ENCODE peak calls at places on chromosomes 4 and X, in five cellular contexts. One of them, this sample, is unnamed.

GRCh38 chr4:185004562-185005208 is 13.6 kb upstream of the HELT start:
- DNase-seq in HepG2: no peak
- DNase-seq in GM12878: no peak
- DNase-seq in WTC11: peak
- DNase-seq in K562: no peak
- DNase-seq in this sample: no peak

GRCh38 chr4:181213562-181213961 is 1029.6 kb upstream of the TENM3 start:
- DNase-seq in GM12878: no peak
- DNase-seq in HepG2: no peak
- DNase-seq in K562: no peak
- DNase-seq in WTC11: no peak
- DNase-seq in this sample: no peak

GRCh38 chr4:147110473-147110872 is 164.8 kb upstream of the TTC29 start:
- DNase-seq in HepG2: no peak
- DNase-seq in WTC11: no peak
- DNase-seq in K562: no peak
- DNase-seq in GM12878: no peak
- DNase-seq in this sample: no peak

GRCh38 chr4:22454216-22454838 is 61.5 kb downstream of the ADGRA3 start:
- DNase-seq in GM12878: no peak
- DNase-seq in WTC11: no peak
- DNase-seq in HepG2: peak
- DNase-seq in K562: no peak
- DNase-seq in this sample: no peak

GRCh38 chr4:172826866-172827265 is 341.7 kb upstream of the GALNT7 start:
- DNase-seq in K562: no peak
- DNase-seq in WTC11: no peak
- DNase-seq in GM12878: no peak
- DNase-seq in HepG2: no peak
- DNase-seq in this sample: no peak

GRCh38 chr4:24105183-24106039 is 215.6 kb upstream of the PPARGC1A start:
- DNase-seq in K562: no peak
- DNase-seq in WTC11: no peak
- DNase-seq in GM12878: no peak
- DNase-seq in HepG2: no peak
- DNase-seq in this sample: no peak

GRCh38 chr4:68145261-68145660 is 15.6 kb upstream of the TMPRSS11F start:
- DNase-seq in GM12878: no peak
- DNase-seq in K562: no peak
- DNase-seq in WTC11: no peak
- DNase-seq in HepG2: no peak
- DNase-seq in this sample: no peak

GRCh38 chr4:172573899-172574298 is 594.7 kb upstream of the GALNT7 start:
- DNase-seq in WTC11: no peak
- DNase-seq in HepG2: no peak
- DNase-seq in K562: no peak
- DNase-seq in GM12878: no peak
- DNase-seq in this sample: no peak

GRCh38 chr4:7194251-7195137 is 2.2 kb downstream of the SORCS2 start:
- DNase-seq in GM12878: no peak
- DNase-seq in WTC11: no peak
- DNase-seq in K562: no peak
- DNase-seq in HepG2: no peak
- DNase-seq in this sample: no peak

GRCh38 chr4:25030283-25031076 is at the start of gene LGI2:
- DNase-seq in GM12878: no peak
- DNase-seq in K562: peak
- DNase-seq in HepG2: no peak
- DNase-seq in WTC11: peak
- DNase-seq in this sample: no peak

GRCh38 chr4:17817027-17817426 is 6.2 kb downstream of the NCAPG start:
- DNase-seq in GM12878: peak
- DNase-seq in HepG2: peak
- DNase-seq in K562: no peak
- DNase-seq in WTC11: no peak
- DNase-seq in this sample: peak

GRCh38 chrX:101291204-101291603 is at the start of gene TAF7L:
- DNase-seq in HepG2: no peak
- DNase-seq in K562: no peak
- DNase-seq in WTC11: no peak
- DNase-seq in GM12878: no peak
- DNase-seq in this sample: no peak

GRCh38 chr4:105215609-105216313 is 69.1 kb downstream of the TET2 start:
- DNase-seq in GM12878: peak
- DNase-seq in HepG2: peak
- DNase-seq in WTC11: no peak
- DNase-seq in K562: no peak
- DNase-seq in this sample: no peak

GRCh38 chrX:144275403-144275802 is 391.5 kb downstream of the UBE2NL start:
- DNase-seq in K562: no peak
- DNase-seq in GM12878: no peak
- DNase-seq in WTC11: no peak
- DNase-seq in HepG2: no peak
- DNase-seq in this sample: no peak

GRCh38 chr4:87035881-87036509 is 101.2 kb downstream of the AFF1 start:
- DNase-seq in WTC11: no peak
- DNase-seq in HepG2: no peak
- DNase-seq in GM12878: no peak
- DNase-seq in K562: no peak
- DNase-seq in this sample: no peak

GRCh38 chr4:164203476-164203875 is 550.5 kb upstream of the SMIM31 start:
- DNase-seq in GM12878: no peak
- DNase-seq in WTC11: no peak
- DNase-seq in K562: no peak
- DNase-seq in HepG2: no peak
- DNase-seq in this sample: no peak

GRCh38 chr4:173121044-173121685 is 47.4 kb upstream of the GALNT7 start:
- DNase-seq in GM12878: peak
- DNase-seq in K562: no peak
- DNase-seq in WTC11: peak
- DNase-seq in HepG2: no peak
- DNase-seq in this sample: no peak

GRCh38 chrX:123731258-123731986 is 1.4 kb downstream of the THOC2 start:
- DNase-seq in HepG2: no peak
- DNase-seq in WTC11: no peak
- DNase-seq in GM12878: no peak
- DNase-seq in K562: peak
- DNase-seq in this sample: no peak

GRCh38 chr4:7459471-7459870 is 24.7 kb upstream of the PSAPL1 start:
- DNase-seq in K562: no peak
- DNase-seq in HepG2: no peak
- DNase-seq in WTC11: no peak
- DNase-seq in GM12878: no peak
- DNase-seq in this sample: no peak

GRCh38 chr4:13367691-13368090 is 116.4 kb downstream of the RAB28 start:
- DNase-seq in WTC11: no peak
- DNase-seq in HepG2: no peak
- DNase-seq in GM12878: no peak
- DNase-seq in K562: no peak
- DNase-seq in this sample: no peak

GRCh38 chrX:37302569-37302968 is 46.6 kb upstream of the PRRG1 start:
- DNase-seq in K562: no peak
- DNase-seq in WTC11: peak
- DNase-seq in GM12878: no peak
- DNase-seq in HepG2: peak
- DNase-seq in this sample: peak

GRCh38 chr4:83905952-83906351 is 370.0 kb downstream of the GPAT3 start:
- DNase-seq in K562: no peak
- DNase-seq in GM12878: no peak
- DNase-seq in HepG2: peak
- DNase-seq in WTC11: peak
- DNase-seq in this sample: no peak

GRCh38 chr4:38687571-38688011 is 23.6 kb downstream of the KLF3 start:
- DNase-seq in K562: no peak
- DNase-seq in WTC11: no peak
- DNase-seq in GM12878: no peak
- DNase-seq in HepG2: no peak
- DNase-seq in this sample: no peak

GRCh38 chr4:80471701-80472100 is 136.2 kb downstream of the CFAP299 start:
- DNase-seq in WTC11: peak
- DNase-seq in GM12878: no peak
- DNase-seq in HepG2: no peak
- DNase-seq in K562: no peak
- DNase-seq in this sample: no peak

GRCh38 chr4:36609631-36610030 is 328.2 kb downstream of the DTHD1 start:
- DNase-seq in K562: no peak
- DNase-seq in WTC11: no peak
- DNase-seq in HepG2: no peak
- DNase-seq in GM12878: no peak
- DNase-seq in this sample: no peak

GRCh38 chr4:159593651-159594050 is 490.8 kb downstream of the RAPGEF2 start:
- DNase-seq in GM12878: no peak
- DNase-seq in WTC11: no peak
- DNase-seq in K562: no peak
- DNase-seq in HepG2: no peak
- DNase-seq in this sample: no peak
- TF ChIP-seq ATF3 in GM12878: no peak
- TF ChIP-seq ATF3 in WTC11: no peak
- TF ChIP-seq ATF3 in K562: no peak
- TF ChIP-seq ATF3 in HepG2: no peak
- TF ChIP-seq ATF3 in this sample: no peak

GRCh38 chrX:13051167-13051528 is 6.7 kb upstream of the FAM9C start:
- DNase-seq in K562: no peak
- DNase-seq in WTC11: no peak
- DNase-seq in GM12878: no peak
- DNase-seq in HepG2: no peak
- DNase-seq in this sample: no peak

GRCh38 chrX:13048265-13048664 is 3.8 kb upstream of the FAM9C start:
- DNase-seq in GM12878: no peak
- DNase-seq in WTC11: no peak
- DNase-seq in K562: no peak
- DNase-seq in HepG2: no peak
- DNase-seq in this sample: no peak

GRCh38 chrX:13053171-13053570 is 8.8 kb upstream of the FAM9C start:
- DNase-seq in K562: no peak
- DNase-seq in GM12878: no peak
- DNase-seq in HepG2: no peak
- DNase-seq in WTC11: no peak
- DNase-seq in this sample: no peak

GRCh38 chrX:13050151-13050550 is 5.7 kb upstream of the FAM9C start:
- DNase-seq in HepG2: no peak
- DNase-seq in WTC11: no peak
- DNase-seq in GM12878: no peak
- DNase-seq in K562: no peak
- DNase-seq in this sample: no peak

DNA sequence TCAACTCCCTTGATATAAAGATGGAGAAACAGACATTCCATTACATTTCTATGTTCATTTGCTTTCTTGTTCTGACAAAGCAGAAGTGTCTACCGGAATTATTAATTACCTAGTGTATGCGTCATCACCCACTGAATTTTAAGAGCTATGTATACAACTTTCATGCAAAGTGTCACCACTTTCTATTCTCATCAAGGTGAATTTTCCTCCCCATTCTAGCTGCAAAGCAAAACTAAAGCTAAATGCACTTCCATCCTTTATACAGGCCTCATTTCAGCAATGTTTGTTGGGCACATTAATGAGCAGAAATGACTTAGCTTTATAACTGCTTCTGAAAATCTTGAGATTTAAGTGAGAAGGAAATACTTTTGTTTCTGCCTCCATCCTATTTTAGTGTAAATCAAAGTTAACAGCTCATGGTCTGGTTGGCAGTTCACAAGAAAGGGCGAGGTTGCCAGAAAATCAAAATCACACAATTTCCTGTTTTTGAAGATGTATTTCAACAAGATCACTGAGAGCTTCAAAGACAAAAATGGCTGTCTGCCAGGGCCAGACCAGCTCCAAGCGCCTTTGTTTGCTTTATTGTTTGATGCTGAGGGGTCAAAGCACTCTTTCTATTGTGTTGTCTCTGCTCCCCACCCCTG is 7.2 kb upstream of the FAM9C start:
- DNase-seq in K562: no peak
- DNase-seq in GM12878: peak
- DNase-seq in WTC11: no peak
- DNase-seq in HepG2: no peak
- DNase-seq in this sample: no peak
- TF ChIP-seq ATF3 in K562: no peak
- TF ChIP-seq ATF3 in GM12878: no peak
- TF ChIP-seq ATF3 in WTC11: no peak
- TF ChIP-seq ATF3 in HepG2: no peak
- TF ChIP-seq ATF3 in this sample: no peak

DNA sequence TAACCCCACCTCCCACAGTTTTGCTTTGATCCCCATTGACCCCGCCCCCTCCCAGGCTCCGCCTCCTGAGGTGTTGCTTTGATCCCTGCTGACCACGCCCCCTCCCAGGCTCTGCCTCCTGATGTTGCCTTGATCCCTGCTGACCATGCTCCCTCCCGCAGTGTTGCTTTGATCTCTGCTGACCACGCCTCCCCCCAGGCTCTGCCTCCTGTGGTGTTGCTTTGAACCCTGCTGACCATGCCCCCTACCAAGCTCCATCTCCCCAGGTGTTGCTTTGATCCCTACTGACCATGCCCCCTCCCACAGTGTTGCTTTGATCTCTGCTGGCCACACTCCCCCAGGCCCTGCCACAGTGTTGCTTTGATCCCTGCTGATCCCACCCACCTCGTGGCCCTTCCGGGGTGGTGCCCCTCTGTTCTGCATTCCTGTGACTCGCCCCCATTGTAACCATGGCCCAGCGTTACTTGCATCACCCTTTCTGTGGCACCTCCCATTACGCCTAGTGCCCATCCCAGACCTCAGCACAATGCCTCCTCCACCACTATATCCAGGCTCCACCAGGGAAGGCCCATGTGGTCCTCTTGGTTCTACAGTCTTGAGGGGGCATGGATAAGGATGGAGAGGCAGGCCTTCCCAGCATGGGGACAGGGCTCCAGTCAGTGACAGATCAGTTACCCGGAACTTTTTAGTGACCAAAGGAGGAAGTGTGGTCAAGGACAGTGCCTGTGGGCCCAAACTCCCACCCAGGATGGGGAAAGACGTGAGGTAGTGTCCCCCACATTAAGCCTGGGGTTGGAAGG is 70.8 kb downstream of the ADRA2C start:
- DNase-seq in GM12878: no peak
- DNase-seq in WTC11: peak
- DNase-seq in HepG2: peak
- DNase-seq in K562: peak
- DNase-seq in this sample: peak
- TF ChIP-seq ATF3 in GM12878: no peak
- TF ChIP-seq ATF3 in WTC11: no peak
- TF ChIP-seq ATF3 in HepG2: peak
- TF ChIP-seq ATF3 in K562: no peak
- TF ChIP-seq ATF3 in this sample: no peak

GRCh38 chr4:55951191-55951922 is 2.6 kb downstream of the CEP135 start:
- DNase-seq in GM12878: no peak
- DNase-seq in HepG2: no peak
- DNase-seq in WTC11: no peak
- DNase-seq in K562: no peak
- DNase-seq in this sample: no peak

GRCh38 chr4:55948726-55949479 is at the start of gene CEP135:
- DNase-seq in GM12878: peak
- DNase-seq in HepG2: peak
- DNase-seq in K562: peak
- DNase-seq in WTC11: peak
- DNase-seq in this sample: peak

GRCh38 chr4:55947254-55947882 is 1.4 kb upstream of the CEP135 start:
- DNase-seq in WTC11: no peak
- DNase-seq in HepG2: no peak
- DNase-seq in K562: no peak
- DNase-seq in GM12878: peak
- DNase-seq in this sample: no peak

GRCh38 chr4:55949480-55949802 is 696 bp downstream of the CEP135 start:
- DNase-seq in WTC11: no peak
- DNase-seq in HepG2: no peak
- DNase-seq in K562: no peak
- DNase-seq in GM12878: no peak
- DNase-seq in this sample: no peak

GRCh38 chr4:55947912-55948725 is 626 bp upstream of the CEP135 start:
- DNase-seq in GM12878: peak
- DNase-seq in K562: peak
- DNase-seq in HepG2: peak
- DNase-seq in WTC11: no peak
- DNase-seq in this sample: peak
- TF ChIP-seq ATF3 in GM12878: no peak
- TF ChIP-seq ATF3 in K562: no peak
- TF ChIP-seq ATF3 in HepG2: no peak
- TF ChIP-seq ATF3 in WTC11: no peak
- TF ChIP-seq ATF3 in this sample: no peak